ENCODE peak calls at places on chromosomes 11 and 22, in five cellular contexts. K, M, R, O and P are unnamed samples.

GRCh38 chr11:49377978-49378377 is 169.6 kb upstream of the FOLH1 start:
- DNase-seq in K (no peak), M (no peak), R (no peak), O (no peak), P (no peak)

GRCh38 chr11:132540586-132540985 is 991.7 kb downstream of the OPCML start:
- DNase-seq in K (no peak), M (no peak), R (no peak), O (no peak), P (no peak)

GRCh38 chr11:66069715-66070603 is at the start of gene PACS1:
- DNase-seq in K (peak), M (peak), R (peak), O (peak), P (peak)

GRCh38 chr22:39938509-39938908 is 21.7 kb upstream of the TMA7B start:
- DNase-seq in K (no peak), M (no peak), R (no peak), O (no peak), P (no peak)

GRCh38 chr11:126408901-126409670 is 53.6 kb downstream of the ST3GAL4 start:
- DNase-seq in K (no peak), M (no peak), R (no peak), O (no peak), P (no peak)

GRCh38 chr11:64594159-64594939 is 3.3 kb downstream of the SLC22A12 start:
- DNase-seq in K (peak), M (no peak), R (no peak), O (no peak), P (no peak)

GRCh38 chr11:120918257-120918656 is 105.6 kb upstream of the TBCEL start:
- DNase-seq in K (no peak), M (no peak), R (no peak), O (no peak), P (no peak)

GRCh38 chr11:71431271-71431670 is 16.9 kb downstream of the DHCR7 start:
- DNase-seq in K (no peak), M (no peak), R (no peak), O (no peak), P (no peak)

GRCh38 chr11:58395581-58395980 is 11.1 kb downstream of the OR5B3 start:
- DNase-seq in K (no peak), M (no peak), R (no peak), O (no peak), P (no peak)

GRCh38 chr11:30653606-30654005 is 67.5 kb upstream of the MPPED2 start:
- DNase-seq in K (no peak), M (no peak), R (no peak), O (no peak), P (no peak)

GRCh38 chr11:114058026-114058706 is 1.3 kb upstream of the ZBTB16 start:
- DNase-seq in K (peak), M (no peak), R (peak), O (no peak), P (no peak)

GRCh38 chr11:100769165-100769564 is 82.1 kb downstream of the ARHGAP42 start:
- DNase-seq in K (no peak), M (no peak), R (no peak), O (no peak), P (no peak)

GRCh38 chr11:72209101-72209500 is 7.5 kb upstream of the FOLR2 start:
- DNase-seq in K (no peak), M (peak), R (no peak), O (no peak), P (no peak)

GRCh38 chr11:62508336-62509058 is 38.1 kb downstream of the AHNAK start:
- DNase-seq in K (peak), M (peak), R (peak), O (peak), P (peak)

GRCh38 chr22:44807915-44808690 is 55.7 kb downstream of the ARHGAP8 start:
- DNase-seq in K (no peak), M (no peak), R (peak), O (no peak), P (no peak)

GRCh38 chr22:37647928-37648327 is 8.5 kb downstream of the SH3BP1 start:
- DNase-seq in K (no peak), M (no peak), R (no peak), O (no peak), P (no peak)

GRCh38 chr22:30733081-30733680 is 38.5 kb downstream of the OSBP2 start:
- DNase-seq in K (no peak), M (no peak), R (no peak), O (no peak), P (peak)

GRCh38 chr11:2293396-2294339 is 8.1 kb downstream of the C11orf21 start:
- DNase-seq in K (peak), M (peak), R (no peak), O (no peak), P (no peak)

GRCh38 chr11:118998822-118999221 is 884 bp downstream of the CENATAC start:
- DNase-seq in K (no peak), M (no peak), R (no peak), O (no peak), P (peak)

GRCh38 chr11:11998091-11998781 is 10.2 kb downstream of the DKK3 start:
- DNase-seq in K (no peak), M (no peak), R (no peak), O (peak), P (peak)

GRCh38 chr11:22558638-22559037 is 67.0 kb downstream of the FANCF start:
- DNase-seq in K (no peak), M (no peak), R (no peak), O (no peak), P (no peak)

GRCh38 chr11:117221775-117222517 is 9.9 kb downstream of the PCSK7 start:
- DNase-seq in K (no peak), M (peak), R (peak), O (no peak), P (no peak)

GRCh38 chr11:1935156-1936071 is 11.7 kb upstream of the MRPL23 start:
- DNase-seq in K (peak), M (no peak), R (no peak), O (no peak), P (no peak)

GRCh38 chr11:9219115-9219514 is 46.0 kb downstream of the DENND5A start:
- DNase-seq in K (no peak), M (no peak), R (no peak), O (no peak), P (peak)

GRCh38 chr11:112718483-112718882 is 242.7 kb upstream of the NCAM1 start:
- DNase-seq in K (no peak), M (no peak), R (no peak), O (no peak), P (no peak)

GRCh38 chr22:49920859-49921258 is 2.4 kb downstream of the CRELD2 start:
- DNase-seq in K (peak), M (no peak), R (no peak), O (no peak), P (no peak)

GRCh38 chr22:49642741-49643140 is 184.9 kb downstream of the BRD1 start:
- DNase-seq in K (no peak), M (no peak), R (no peak), O (no peak), P (no peak)

GRCh38 chr11:67544591-67545242 is 21.5 kb upstream of the CABP2 start:
- DNase-seq in K (no peak), M (no peak), R (no peak), O (no peak), P (no peak)

GRCh38 chr11:3160252-3161031 is 4.7 kb downstream of the OSBPL5 start:
- DNase-seq in K (peak), M (peak), R (peak), O (peak), P (peak)

GRCh38 chr11:58774164-58774593 is 42.4 kb upstream of the GLYAT start:
- DNase-seq in K (no peak), M (no peak), R (no peak), O (no peak), P (no peak)

GRCh38 chr11:116879789-116880402 is 42.5 kb upstream of the APOA1 start:
- DNase-seq in K (no peak), M (no peak), R (peak), O (peak), P (peak)

GRCh38 chr22:19942071-19942885 is 660 bp upstream of the TXNRD2 start:
- DNase-seq in K (peak), M (no peak), R (no peak), O (peak), P (peak)

GRCh38 chr11:726278-726915 is 20.4 kb downstream of the EPS8L2 start:
- DNase-seq in K (peak), M (peak), R (peak), O (peak), P (no peak)

GRCh38 chr11:68168694-68169093 is 44.4 kb downstream of the KMT5B start:
- DNase-seq in K (no peak), M (no peak), R (no peak), O (no peak), P (no peak)

GRCh38 chr11:126101241-126101929 is 38.7 kb upstream of the CDON start:
- DNase-seq in K (no peak), M (no peak), R (no peak), O (no peak), P (no peak)

GRCh38 chr11:64071849-64072248 is 36.1 kb downstream of the FLRT1 start:
- DNase-seq in K (no peak), M (no peak), R (no peak), O (no peak), P (no peak)

GRCh38 chr11:116122697-116123472 is 618.7 kb upstream of the CADM1 start:
- DNase-seq in K (no peak), M (peak), R (no peak), O (no peak), P (no peak)

GRCh38 chr11:63911440-63911839 is 5.5 kb downstream of the RCOR2 start:
- DNase-seq in K (no peak), M (no peak), R (no peak), O (no peak), P (no peak)

GRCh38 chr11:1202154-1202775 is 20.6 kb upstream of the MUC5B start:
- DNase-seq in K (peak), M (peak), R (no peak), O (peak), P (no peak)

GRCh38 chr11:1564535-1565172 is 7.4 kb downstream of the DUSP8 start:
- DNase-seq in K (no peak), M (no peak), R (peak), O (no peak), P (peak)